ENCODE peak calls at places on chromosomes 7 and 10, in ten cellular contexts. W is mucosa of descending colon, R is fibroblast of mammary gland, K is hepatic stellate cell, J is AML-193, O is DMS79 treated with DMSO at 0.1 percent for 48 hours, V is HFFc6, A is iPS-NIHi11, Z is lower leg skin, M is T-helper 1 cell. B is an unnamed sample.
A peak's percentile ranks its signal among the peaks of the same experiment; 100 is the strongest.

GRCh38 chr10:77532068-77532467 is 105.5 kb downstream of the KCNMA1 start:
- DNase-seq in M (no peak), R (peak; percentile 79), Z (no peak), J (no peak), K (peak; percentile 75), A (no peak), O (no peak), W (no peak), V (peak; percentile 88), B (peak; percentile 72)

GRCh38 chr7:36565792-36566356 is 158.4 kb downstream of the AOAH start:
- DNase-seq in O (no peak), M (no peak), R (peak; percentile 8), W (no peak), J (peak; percentile 79), Z (no peak), A (no peak), V (no peak), K (no peak), B (no peak)

GRCh38 chr10:86343761-86344160 is 22.8 kb downstream of the GRID1 start:
- DNase-seq in J (no peak), O (no peak), R (no peak), Z (no peak), V (no peak), M (no peak), A (no peak), W (no peak), K (no peak), B (no peak)

GRCh38 chr7:141013345-141013715 is 1.4 kb downstream of the MRPS33 start:
- DNase-seq in O (no peak), W (no peak), Z (no peak), R (no peak), M (no peak), V (no peak), J (no peak), A (no peak), K (no peak), B (peak; percentile 18)

GRCh38 chr10:79475119-79475653 is 29.8 kb upstream of the ZCCHC24 start:
- DNase-seq in W (no peak), R (no peak), Z (peak; percentile 25), A (no peak), K (no peak), J (no peak), O (no peak), V (no peak), M (no peak), B (no peak)

GRCh38 chr7:106039486-106040060 is 72.5 kb downstream of the SYPL1 start:
- DNase-seq in W (peak; percentile 30), Z (no peak), O (no peak), J (no peak), M (no peak), K (peak; percentile 67), V (peak; percentile 82), A (peak; percentile 69), R (peak; percentile 76), B (peak; percentile 89)

GRCh38 chr10:58856508-58857240 is 319.8 kb upstream of the PHYHIPL start:
- DNase-seq in A (peak; percentile 62), J (no peak), V (peak; percentile 94), M (no peak), R (peak; percentile 95), K (peak; percentile 88), W (no peak), O (no peak), Z (no peak), B (peak; percentile 95)

GRCh38 chr7:43594020-43594419 is 11.1 kb downstream of the STK17A start:
- DNase-seq in O (no peak), M (no peak), A (no peak), V (no peak), W (no peak), Z (no peak), K (no peak), R (no peak), J (no peak), B (no peak)

GRCh38 chr7:108920490-108920889 is 350.8 kb downstream of the DNAJB9 start:
- DNase-seq in R (no peak), J (no peak), V (no peak), M (no peak), W (no peak), A (no peak), O (no peak), K (no peak), Z (no peak), B (no peak)

GRCh38 chr7:31129067-31129466 is 77.0 kb downstream of the ADCYAP1R1 start:
- DNase-seq in V (no peak), A (no peak), R (no peak), Z (no peak), J (no peak), O (no peak), M (no peak), K (no peak), W (peak; percentile 8), B (peak; percentile 5)

GRCh38 chr7:139776486-139777303 is 1.1 kb downstream of the HIPK2 start:
- DNase-seq in M (peak; percentile 7), W (peak; percentile 46), A (peak; percentile 19), R (peak; percentile 40), Z (no peak), V (peak; percentile 55), K (peak; percentile 57), O (peak; percentile 64), J (peak; percentile 26), B (peak; percentile 76)

GRCh38 chr10:31929986-31930675 is 1.5 kb upstream of the ARHGAP12 start:
- DNase-seq in W (peak; percentile 26), K (no peak), R (peak; percentile 21), Z (no peak), O (no peak), A (no peak), V (no peak), M (peak; percentile 4), J (peak; percentile 35), B (peak; percentile 48)

GRCh38 chr7:97859606-97860204 is 12.5 kb downstream of the ASNS start:
- DNase-seq in J (no peak), A (no peak), W (no peak), M (no peak), O (no peak), R (peak; percentile 27), Z (no peak), V (peak; percentile 24), K (peak; percentile 12), B (peak; percentile 40)

GRCh38 chr7:70032673-70033072 is 434.4 kb downstream of the AUTS2 start:
- DNase-seq in J (no peak), Z (no peak), A (no peak), W (no peak), V (no peak), M (no peak), R (no peak), O (no peak), K (no peak), B (no peak)

GRCh38 chr7:22296916-22297315 is 60.0 kb downstream of the RAPGEF5 start:
- DNase-seq in M (no peak), J (no peak), K (peak; percentile 16), O (no peak), R (peak; percentile 3), Z (no peak), W (no peak), V (peak; percentile 19), A (no peak), B (peak; percentile 27)

GRCh38 chr7:41164440-41164839 is 538.5 kb downstream of the INHBA start:
- DNase-seq in K (no peak), Z (no peak), M (no peak), R (no peak), O (no peak), V (peak; percentile 24), J (no peak), A (no peak), W (no peak), B (peak; percentile 28)

GRCh38 chr10:89550509-89550908 is 15.1 kb upstream of the SLC16A12 start:
- DNase-seq in Z (no peak), W (no peak), O (no peak), A (no peak), R (no peak), K (peak; percentile 55), M (no peak), V (no peak), J (no peak), B (peak; percentile 50)

GRCh38 chr10:121900443-121901174 is 27.2 kb downstream of the ATE1 start:
- DNase-seq in Z (no peak), M (no peak), J (peak; percentile 76), V (peak; percentile 65), A (peak; percentile 62), K (peak; percentile 48), O (peak; percentile 40), W (peak; percentile 61), R (peak; percentile 74), B (peak; percentile 83)

GRCh38 chr10:133258066-133258817 is 18.4 kb downstream of the ADAM8 start:
- DNase-seq in V (no peak), R (no peak), A (no peak), W (peak; percentile 61), O (no peak), K (no peak), J (no peak), M (no peak), Z (peak; percentile 93), B (no peak)

GRCh38 chr7:30396379-30396778 is 82.2 kb downstream of the NOD1 start:
- DNase-seq in M (no peak), V (no peak), A (peak; percentile 12), O (peak; percentile 10), J (no peak), K (no peak), Z (no peak), W (no peak), R (peak; percentile 28), B (peak; percentile 12)

GRCh38 chr7:82163586-82163985 is 280.0 kb downstream of the CACNA2D1 start:
- DNase-seq in K (no peak), J (no peak), R (no peak), A (no peak), V (no peak), Z (no peak), M (no peak), W (no peak), O (no peak), B (no peak)

GRCh38 chr10:12432402-12433189 is 83.2 kb downstream of the CAMK1D start:
- DNase-seq in K (no peak), R (no peak), J (no peak), A (no peak), O (peak; percentile 64), M (no peak), V (no peak), W (peak; percentile 44), Z (no peak), B (no peak)

GRCh38 chr7:25385731-25386136 is 157.4 kb upstream of the NPVF start:
- DNase-seq in K (no peak), A (no peak), V (no peak), J (no peak), O (no peak), R (no peak), M (no peak), W (no peak), Z (no peak), B (no peak)

GRCh38 chr7:158343936-158344455 is 243.6 kb downstream of the PTPRN2 start:
- DNase-seq in M (no peak), K (no peak), R (no peak), V (no peak), W (no peak), A (no peak), O (no peak), Z (peak; percentile 77), J (no peak), B (no peak)